ENCODE peak calls at places on chromosome 14, in seven cellular contexts. I, N, U, L, H, Z and W are unnamed samples.

GRCh38 chr14:69675877-69676416 is 64.6 kb downstream of the SUSD6 start:
- DNase-seq in I (no peak), N (no peak), U (no peak), L (peak; percentile 63), H (no peak), Z (no peak), W (no peak)

GRCh38 chr14:77066555-77067172 is 31.4 kb upstream of the CIPC start:
- DNase-seq in I (peak; percentile 49), N (no peak), U (no peak), L (no peak), H (no peak), Z (no peak), W (no peak)

GRCh38 chr14:96410119-96410518 is 18.2 kb downstream of the AK7 start:
- DNase-seq in I (no peak), N (no peak), U (no peak), L (no peak), H (no peak), Z (no peak), W (no peak)

GRCh38 chr14:101115652-101116051 is 212.1 kb upstream of the RTL1 start:
- DNase-seq in I (no peak), N (no peak), U (no peak), L (no peak), H (no peak), Z (no peak), W (no peak)

GRCh38 chr14:68682166-68683103 is 110.4 kb downstream of the ZFP36L1 start:
- DNase-seq in I (no peak), N (no peak), U (peak; percentile 54), L (no peak), H (peak; percentile 47), Z (no peak), W (no peak)

GRCh38 chr14:89618309-89618708 is 201.3 kb upstream of the FOXN3 start:
- DNase-seq in I (peak; percentile 67), N (no peak), U (no peak), L (no peak), H (no peak), Z (no peak), W (peak; percentile 42)

GRCh38 chr14:104066719-104067118 is 18.8 kb upstream of the ASPG start:
- DNase-seq in I (no peak), N (no peak), U (no peak), L (no peak), H (no peak), Z (no peak), W (no peak)

GRCh38 chr14:74049886-74050495 is 30.8 kb downstream of the BBOF1 start:
- DNase-seq in I (no peak), N (no peak), U (no peak), L (no peak), H (no peak), Z (no peak), W (no peak)

GRCh38 chr14:105850853-105851581 is 324.6 kb downstream of the TMEM121 start:
- DNase-seq in I (no peak), N (peak; percentile 28), U (no peak), L (no peak), H (no peak), Z (no peak), W (no peak)

GRCh38 chr14:75229923-75230792 is 48.5 kb upstream of the FOS start:
- DNase-seq in I (no peak), N (peak; percentile 82), U (peak; percentile 61), L (no peak), H (peak; percentile 34), Z (peak; percentile 31), W (peak; percentile 80)